ENCODE peak calls at places on chromosome 2, in six cellular contexts. K is cardiac fibroblast, H is suprapubic skin, X is stomach, G is neural crest cell, I is nephron progenitor cell. L is an unnamed sample.

GRCh38 chr2:6392966-6393365 is 472.7 kb downstream of the CMPK2 start:
- DNase-seq in H (no peak), G (no peak), X (no peak), K (no peak), I (no peak), L (no peak)

GRCh38 chr2:216279459-216279858 is 92.8 kb downstream of the MARCHF4 start:
- DNase-seq in I (no peak), H (no peak), X (no peak), G (no peak), K (peak), L (no peak)

GRCh38 chr2:133667085-133667484 is 98.8 kb upstream of the NCKAP5 start:
- DNase-seq in I (no peak), H (no peak), G (no peak), K (peak), X (no peak), L (no peak)

GRCh38 chr2:232979871-232980461 is 33.1 kb downstream of the NGEF start:
- DNase-seq in G (no peak), X (no peak), H (no peak), I (no peak), K (peak), L (peak)

GRCh38 chr2:236180831-236181453 is 12.8 kb upstream of the GBX2 start:
- DNase-seq in K (peak), I (peak), H (no peak), G (peak), X (peak), L (no peak)

GRCh38 chr2:72145658-72146329 is 1.9 kb downstream of the CYP26B1 start:
- DNase-seq in H (peak), I (no peak), K (no peak), G (no peak), X (no peak), L (peak)

GRCh38 chr2:237490009-237490804 is 3.2 kb downstream of the MLPH start:
- DNase-seq in K (no peak), H (peak), X (peak), G (no peak), I (no peak), L (no peak)

GRCh38 chr2:64104944-64105343 is 39.3 kb downstream of the PELI1 start:
- DNase-seq in H (no peak), G (no peak), I (no peak), K (no peak), X (no peak), L (no peak)

GRCh38 chr2:113760400-113760799 is 4.0 kb upstream of the SLC35F5 start:
- DNase-seq in I (no peak), H (no peak), X (no peak), K (peak), G (no peak), L (no peak)

GRCh38 chr2:142707318-142707717 is 170.1 kb upstream of the KYNU start:
- DNase-seq in I (no peak), G (no peak), K (no peak), X (no peak), H (no peak), L (no peak)

GRCh38 chr2:158489366-158490112 is 32.8 kb downstream of the PKP4 start:
- DNase-seq in H (no peak), I (no peak), G (no peak), X (no peak), K (no peak), L (no peak)

GRCh38 chr2:165587335-165587938 is 117.9 kb downstream of the CSRNP3 start:
- DNase-seq in X (no peak), H (no peak), K (no peak), I (peak), G (no peak), L (no peak)

GRCh38 chr2:64212801-64213321 is 68.6 kb upstream of the PELI1 start:
- DNase-seq in X (no peak), I (no peak), G (no peak), H (no peak), K (peak), L (no peak)

GRCh38 chr2:236642584-236643291 is 73.1 kb downstream of the ACKR3 start:
- DNase-seq in X (peak), G (no peak), H (peak), I (no peak), K (peak), L (peak)

GRCh38 chr2:1552611-1553010 is 139.3 kb downstream of the TPO start:
- DNase-seq in X (no peak), G (no peak), K (no peak), I (no peak), H (peak), L (no peak)

GRCh38 chr2:233544079-233544690 is 22.4 kb downstream of the USP40 start:
- DNase-seq in K (no peak), I (peak), G (no peak), X (no peak), H (no peak), L (no peak)

GRCh38 chr2:64478036-64478435 is 24.1 kb downstream of the LGALSL start:
- DNase-seq in X (no peak), I (no peak), G (no peak), K (no peak), H (no peak), L (no peak)

GRCh38 chr2:226220511-226220910 is 579.1 kb downstream of the IRS1 start:
- DNase-seq in H (no peak), K (no peak), X (no peak), I (no peak), G (no peak), L (no peak)

GRCh38 chr2:23590227-23590869 is 205.4 kb downstream of the KLHL29 start:
- DNase-seq in H (no peak), K (no peak), I (no peak), X (no peak), G (no peak), L (no peak)

GRCh38 chr2:215870088-215870490 is 143.3 kb downstream of the MREG start:
- DNase-seq in G (no peak), K (peak), I (no peak), X (no peak), H (no peak), L (no peak)

GRCh38 chr2:191351921-191352320 is 106.7 kb downstream of the MYO1B start:
- DNase-seq in G (no peak), H (no peak), K (no peak), I (no peak), X (no peak), L (no peak)

GRCh38 chr2:196376984-196377877 is 205.9 kb upstream of the STK17B start:
- DNase-seq in H (no peak), X (no peak), K (peak), I (no peak), G (no peak), L (no peak)

GRCh38 chr2:195029804-195030654 is 627.0 kb upstream of the SLC39A10 start:
- DNase-seq in I (no peak), X (no peak), H (no peak), K (no peak), G (no peak), L (no peak)

GRCh38 chr2:190352668-190353536 is 9.5 kb downstream of the INPP1 start:
- DNase-seq in I (no peak), H (no peak), K (peak), X (no peak), G (no peak), L (no peak)

GRCh38 chr2:220104871-220105351 is 477.5 kb downstream of the SLC4A3 start:
- DNase-seq in X (no peak), H (no peak), G (no peak), K (peak), I (peak), L (no peak)

GRCh38 chr2:85585781-85586105 is 1.5 kb downstream of the VAMP5 start:
- DNase-seq in H (no peak), G (no peak), I (no peak), X (no peak), K (peak), L (no peak)

GRCh38 chr2:54404270-54404669 is 51.9 kb upstream of the SPTBN1 start:
- DNase-seq in I (no peak), K (peak), X (no peak), H (no peak), G (no peak), L (no peak)

GRCh38 chr2:170651603-170652002 is 63.5 kb upstream of the SP5 start:
- DNase-seq in X (no peak), G (no peak), H (no peak), K (no peak), I (no peak), L (no peak)

GRCh38 chr2:221943078-221943810 is 355.6 kb downstream of the PAX3 start:
- DNase-seq in K (peak), X (peak), I (no peak), H (peak), G (no peak), L (no peak)

GRCh38 chr2:135022952-135023880 is 24.0 kb downstream of the MAP3K19 start:
- DNase-seq in K (no peak), X (no peak), H (no peak), G (no peak), I (no peak), L (no peak)

GRCh38 chr2:31694444-31694843 is 113.7 kb upstream of the SRD5A2 start:
- DNase-seq in G (no peak), I (no peak), X (no peak), H (no peak), K (peak), L (no peak)
- TF ChIP-seq CTCF in G (peak), I (no peak), X (no peak), H (no peak), K (peak), L (peak)

GRCh38 chr2:68441994-68442322 is 25.1 kb downstream of the FBXO48 start:
- DNase-seq in X (no peak), K (no peak), H (no peak), G (no peak), I (no peak), L (no peak)
- TF ChIP-seq CTCF in X (no peak), K (no peak), H (no peak), G (no peak), I (no peak), L (peak)

GRCh38 chr2:115650827-115651226 is 1208.4 kb downstream of the DPP10 start:
- DNase-seq in I (no peak), X (no peak), G (no peak), H (no peak), K (no peak), L (no peak)
- TF ChIP-seq CTCF in I (no peak), X (no peak), G (no peak), H (no peak), K (no peak), L (no peak)

GRCh38 chr2:152054593-152054992 is 44.3 kb downstream of the CACNB4 start:
- DNase-seq in K (peak), H (no peak), I (no peak), G (no peak), X (no peak), L (no peak)
- TF ChIP-seq CTCF in K (no peak), H (no peak), I (no peak), G (no peak), X (no peak), L (no peak)

GRCh38 chr2:14717131-14717530 is 84.6 kb downstream of the LRATD1 start:
- DNase-seq in X (no peak), K (no peak), I (no peak), G (no peak), H (no peak), L (no peak)
- TF ChIP-seq CTCF in X (no peak), K (no peak), I (no peak), G (no peak), H (no peak), L (no peak)

DNA sequence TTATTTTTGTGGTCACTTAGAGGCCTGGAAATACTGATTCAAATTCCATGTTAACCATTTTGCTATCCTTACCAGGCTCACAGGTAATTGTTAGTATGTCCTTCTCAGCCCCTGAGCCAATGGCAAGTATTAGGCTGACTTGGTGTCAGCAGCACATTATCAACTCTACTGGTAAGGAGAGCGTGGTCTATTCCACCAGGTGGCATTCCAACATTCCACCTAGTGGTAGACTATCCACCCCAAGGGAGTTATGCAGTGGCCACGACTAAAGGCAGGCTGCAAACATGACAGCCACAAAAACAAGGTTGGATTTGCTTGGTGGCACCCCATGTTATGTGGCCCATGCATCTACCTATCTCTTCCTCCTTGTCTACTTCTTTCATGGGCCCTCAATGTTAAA is 31.8 kb upstream of the GCC2 start:
- DNase-seq in K (no peak), I (no peak), H (no peak), G (no peak), X (peak), L (no peak)
- TF ChIP-seq CTCF in K (no peak), I (no peak), H (no peak), G (no peak), X (peak), L (no peak)

GRCh38 chr2:46352621-46353020 is 55.4 kb downstream of the EPAS1 start:
- DNase-seq in K (peak), G (no peak), X (no peak), I (no peak), H (no peak), L (no peak)
- TF ChIP-seq CTCF in K (peak), G (no peak), X (no peak), I (no peak), H (no peak), L (no peak)

GRCh38 chr2:86675611-86676015 is 44.5 kb upstream of the RMND5A start:
- DNase-seq in K (no peak), H (no peak), I (no peak), X (peak), G (no peak), L (no peak)
- TF ChIP-seq CTCF in K (no peak), H (no peak), I (no peak), X (peak), G (no peak), L (no peak)

GRCh38 chr2:19933351-19933981 is 31.7 kb upstream of the TTC32 start:
- DNase-seq in G (no peak), X (no peak), K (peak), I (no peak), H (no peak), L (no peak)
- TF ChIP-seq CTCF in G (no peak), X (no peak), K (no peak), I (no peak), H (no peak), L (no peak)

L was measured in type B pancreatic cell.